ENCODE peak calls at places on chromosomes 6 and 20, in nine cellular contexts. U, S, H, B, J, Z, G, T and F are unnamed samples. For H3K27me3, the result is how much of the 10 kb centered on the place peaks cover.

GRCh38 chr6:53581161-53581560 is 36.3 kb upstream of the GCLC start:
- DNase-seq in U (no peak), S (no peak), H (no peak), B (peak), J (no peak), Z (no peak), G (no peak), T (no peak), F (no peak)

GRCh38 chr6:112085666-112086065 is 1.6 kb downstream of the TUBE1 start:
- DNase-seq in U (no peak), S (no peak), H (no peak), B (no peak), J (no peak), Z (no peak), G (no peak), T (no peak), F (no peak)

GRCh38 chr20:51428451-51429143 is 113.9 kb downstream of the NFATC2 start:
- DNase-seq in U (no peak), S (peak), H (no peak), B (no peak), J (no peak), Z (no peak), G (peak), T (no peak), F (no peak)

GRCh38 chr6:130229645-130230044 is 6.9 kb upstream of the SAMD3 start:
- DNase-seq in U (peak), S (no peak), H (no peak), B (no peak), J (no peak), Z (no peak), G (no peak), T (no peak), F (no peak)

GRCh38 chr20:17491041-17491440 is 40.1 kb downstream of the BFSP1 start:
- DNase-seq in U (no peak), S (no peak), H (no peak), B (no peak), J (no peak), Z (no peak), G (no peak), T (no peak), F (no peak)

GRCh38 chr6:74091133-74091793 is 395.3 kb downstream of the CD109 start:
- DNase-seq in U (peak), S (peak), H (no peak), B (no peak), J (no peak), Z (no peak), G (no peak), T (no peak), F (no peak)

GRCh38 chr6:113246186-113246585 is 611.0 kb upstream of the MARCKS start:
- DNase-seq in U (no peak), S (no peak), H (no peak), B (no peak), J (no peak), Z (no peak), G (no peak), T (no peak), F (no peak)

GRCh38 chr20:34180460-34181108 is 60.6 kb upstream of the ASIP start:
- DNase-seq in U (no peak), S (peak), H (no peak), B (peak), J (no peak), Z (no peak), G (no peak), T (no peak), F (no peak)

GRCh38 chr6:70842541-70842940 is 114.3 kb downstream of the B3GAT2 start:
- DNase-seq in U (no peak), S (no peak), H (no peak), B (no peak), J (no peak), Z (no peak), G (no peak), T (no peak), F (no peak)

GRCh38 chr6:54286141-54286540 is 22.1 kb upstream of the TINAG start:
- DNase-seq in U (no peak), S (no peak), H (no peak), B (no peak), J (no peak), Z (no peak), G (no peak), T (no peak), F (peak)

GRCh38 chr6:13302751-13303667 is 25.3 kb downstream of the TBC1D7 start:
- DNase-seq in U (peak), S (no peak), H (peak), B (peak), J (no peak), Z (peak), G (peak), T (peak), F (peak)

GRCh38 chr6:45415315-45415714 is 37.6 kb upstream of the SUPT3H start:
- DNase-seq in U (no peak), S (no peak), H (no peak), B (no peak), J (no peak), Z (peak), G (no peak), T (no peak), F (no peak)

GRCh38 chr6:21748343-21749063 is 155.0 kb downstream of the SOX4 start:
- DNase-seq in U (no peak), S (peak), H (no peak), B (no peak), J (no peak), Z (no peak), G (no peak), T (no peak), F (no peak)

GRCh38 chr20:18202966-18203365 is 65.3 kb downstream of the KAT14 start:
- DNase-seq in U (no peak), S (no peak), H (no peak), B (no peak), J (no peak), Z (no peak), G (no peak), T (no peak), F (no peak)

GRCh38 chr20:40291483-40291882 is 397.6 kb downstream of the MAFB start:
- DNase-seq in U (no peak), S (no peak), H (no peak), B (no peak), J (no peak), Z (no peak), G (no peak), T (no peak), F (no peak)

GRCh38 chr6:5333653-5334052 is 72.3 kb downstream of the FARS2 start:
- DNase-seq in U (no peak), S (no peak), H (no peak), B (no peak), J (no peak), Z (no peak), G (no peak), T (no peak), F (peak)

GRCh38 chr20:62117658-62118057 is 4.6 kb upstream of the LSM14B start:
- DNase-seq in U (peak), S (no peak), H (no peak), B (no peak), J (no peak), Z (no peak), G (peak), T (no peak), F (no peak)

GRCh38 chr6:81890846-81891245 is 138.4 kb upstream of the TENT5A start:
- DNase-seq in U (no peak), S (no peak), H (no peak), B (peak), J (no peak), Z (no peak), G (no peak), T (no peak), F (peak)

GRCh38 chr6:154356118-154356517 is 485 bp downstream of the IPCEF1 start:
- DNase-seq in U (no peak), S (no peak), H (no peak), B (no peak), J (no peak), Z (peak), G (no peak), T (no peak), F (no peak)

GRCh38 chr6:125307150-125307838 is 5.5 kb upstream of the HDDC2 start:
- DNase-seq in U (no peak), S (no peak), H (no peak), B (no peak), J (no peak), Z (no peak), G (no peak), T (no peak), F (no peak)

GRCh38 chr20:7196481-7196880 is 429.0 kb downstream of the BMP2 start:
- DNase-seq in U (no peak), S (no peak), H (no peak), B (peak), J (no peak), Z (no peak), G (no peak), T (no peak), F (no peak)

GRCh38 chr6:166266336-166266735 is 41.9 kb downstream of the PRR18 start:
- DNase-seq in U (no peak), S (no peak), H (no peak), B (peak), J (no peak), Z (no peak), G (no peak), T (no peak), F (no peak)

GRCh38 chr20:34720266-34720665 is 16.1 kb downstream of the TP53INP2 start:
- DNase-seq in U (no peak), S (no peak), H (no peak), B (no peak), J (no peak), Z (no peak), G (no peak), T (no peak), F (no peak)

GRCh38 chr6:35302604-35303218 is 5.1 kb downstream of the DEF6 start:
- DNase-seq in U (peak), S (peak), H (peak), B (no peak), J (no peak), Z (peak), G (peak), T (peak), F (no peak)

GRCh38 chr20:43916875-43917371 is 2.3 kb downstream of the TOX2 start:
- DNase-seq in U (no peak), S (peak), H (no peak), B (no peak), J (no peak), Z (no peak), G (no peak), T (no peak), F (no peak)

GRCh38 chr6:140768133-140768532 is 1364.6 kb upstream of the GJE1 start:
- DNase-seq in U (no peak), S (no peak), H (no peak), B (no peak), J (no peak), Z (no peak), G (no peak), T (no peak), F (no peak)

GRCh38 chr6:51025082-51025777 is 206.6 kb downstream of the TFAP2B start:
- DNase-seq in U (no peak), S (peak), H (no peak), B (peak), J (no peak), Z (no peak), G (no peak), T (no peak), F (no peak)

GRCh38 chr6:78436335-78436734 is 431.0 kb upstream of the IRAK1BP1 start:
- DNase-seq in U (no peak), S (peak), H (no peak), B (no peak), J (peak), Z (no peak), G (no peak), T (no peak), F (no peak)

GRCh38 chr6:150741633-150742200 is 123.8 kb upstream of the MTHFD1L start:
- DNase-seq in U (peak), S (peak), H (no peak), B (no peak), J (no peak), Z (no peak), G (no peak), T (no peak), F (no peak)

GRCh38 chr20:25046181-25046641 is 11.7 kb downstream of the ACSS1 start:
- DNase-seq in U (no peak), S (no peak), H (no peak), B (no peak), J (no peak), Z (no peak), G (peak), T (peak), F (no peak)

GRCh38 chr6:117448732-117449131 is 23.0 kb upstream of the ROS1 start:
- DNase-seq in U (no peak), S (no peak), H (no peak), B (peak), J (no peak), Z (no peak), G (no peak), T (no peak), F (peak)

GRCh38 chr6:10310826-10311225 is 104.0 kb downstream of the TFAP2A start:
- DNase-seq in U (no peak), S (no peak), H (no peak), B (no peak), J (no peak), Z (no peak), G (no peak), T (no peak), F (no peak)

GRCh38 chr6:149032599-149033405 is 284.7 kb upstream of the TAB2 start:
- DNase-seq in U (peak), S (no peak), H (no peak), B (no peak), J (no peak), Z (no peak), G (no peak), T (no peak), F (peak)

GRCh38 chr6:56727097-56727845 is 84.6 kb upstream of the DST start:
- DNase-seq in U (no peak), S (peak), H (no peak), B (no peak), J (no peak), Z (no peak), G (no peak), T (no peak), F (no peak)

GRCh38 chr20:58692579-58693225 is at the start of gene NPEPL1:
- DNase-seq in U (peak), S (peak), H (peak), B (peak), J (no peak), Z (peak), G (peak), T (peak), F (no peak)

GRCh38 chr20:1214838-1215261 is 11.0 kb upstream of the RAD21L1 start:
- DNase-seq in U (no peak), S (no peak), H (no peak), B (no peak), J (no peak), Z (no peak), G (no peak), T (no peak), F (no peak)

GRCh38 chr6:24543683-24544082 is 48.9 kb downstream of the ALDH5A1 start:
- DNase-seq in U (no peak), S (no peak), H (no peak), B (no peak), J (peak), Z (no peak), G (no peak), T (no peak), F (no peak)
- H3K4me3 ChIP-seq in U (no peak), S (no peak), H (no peak), B (no peak), J (no peak), Z (no peak), G (no peak), T (no peak), F (no peak)

GRCh38 chr6:137031122-137031521 is 13.6 kb downstream of the IL20RA start:
- DNase-seq in U (no peak), S (no peak), H (no peak), B (no peak), J (no peak), Z (no peak), G (no peak), T (no peak), F (no peak)

GRCh38 chr6:137020771-137021170 is 24.0 kb downstream of the IL20RA start:
- DNase-seq in U (no peak), S (no peak), H (no peak), B (no peak), J (no peak), Z (no peak), G (no peak), T (no peak), F (no peak)

GRCh38 chr6:137028912-137029311 is 15.9 kb downstream of the IL20RA start:
- DNase-seq in U (no peak), S (no peak), H (no peak), B (no peak), J (no peak), Z (no peak), G (no peak), T (no peak), F (no peak)

GRCh38 chr6:137024172-137024990 is 20.4 kb downstream of the IL20RA start:
- DNase-seq in U (no peak), S (no peak), H (no peak), B (no peak), J (no peak), Z (no peak), G (no peak), T (no peak), F (no peak)

GRCh38 chr6:137025786-137026730 is 18.7 kb downstream of the IL20RA start:
- DNase-seq in U (peak), S (no peak), H (no peak), B (peak), J (no peak), Z (no peak), G (no peak), T (no peak), F (no peak)
- H3K27me3 ChIP-seq in U (under half), S (under half), H (under half), B (under half), J (under half), Z (half or more), G (under half), T (under half), F (under half)

GRCh38 chr20:37914367-37914671 is 11.4 kb downstream of the VSTM2L start:
- DNase-seq in U (no peak), S (no peak), H (no peak), B (no peak), J (no peak), Z (no peak), G (no peak), T (no peak), F (no peak)

GRCh38 chr20:37913563-37914366 is 10.8 kb downstream of the VSTM2L start:
- DNase-seq in U (no peak), S (peak), H (no peak), B (no peak), J (peak), Z (no peak), G (no peak), T (no peak), F (no peak)

GRCh38 chr20:37915800-37916570 is 13.1 kb downstream of the VSTM2L start:
- DNase-seq in U (no peak), S (peak), H (no peak), B (no peak), J (peak), Z (no peak), G (no peak), T (no peak), F (no peak)

GRCh38 chr20:37915434-37915787 is 12.5 kb downstream of the VSTM2L start:
- DNase-seq in U (no peak), S (peak), H (no peak), B (no peak), J (no peak), Z (no peak), G (no peak), T (no peak), F (no peak)

GRCh38 chr20:37914672-37915433 is 11.9 kb downstream of the VSTM2L start:
- DNase-seq in U (peak), S (peak), H (no peak), B (no peak), J (peak), Z (no peak), G (no peak), T (no peak), F (no peak)
- H3K4me3 ChIP-seq in U (no peak), S (peak), H (no peak), B (no peak), J (peak), Z (no peak), G (no peak), T (peak), F (no peak)

GRCh38 chr6:2556761-2557160 is 194.0 kb downstream of the MYLK4 start:
- DNase-seq in U (no peak), S (no peak), H (no peak), B (no peak), J (no peak), Z (no peak), G (no peak), T (no peak), F (no peak)
- H3K27me3 ChIP-seq in U (under half), S (under half), H (under half), B (under half), J (under half), Z (under half), G (under half), T (under half), F (under half)

GRCh38 chr6:17280138-17280537 is 1.0 kb upstream of the RBM24 start:
- DNase-seq in U (no peak), S (no peak), H (no peak), B (no peak), J (no peak), Z (no peak), G (no peak), T (no peak), F (no peak)
- H3K4me3 ChIP-seq in U (no peak), S (peak), H (no peak), B (no peak), J (no peak), Z (no peak), G (peak), T (no peak), F (peak)

GRCh38 chr6:33905081-33905609 is 101.3 kb upstream of the MLN start:
- DNase-seq in U (peak), S (no peak), H (no peak), B (no peak), J (no peak), Z (no peak), G (no peak), T (peak), F (no peak)
- H3K27me3 ChIP-seq in U (under half), S (under half), H (under half), B (under half), J (under half), Z (under half), G (under half), T (under half), F (under half)

GRCh38 chr6:44221961-44222335 is 1.4 kb upstream of the SLC29A1 start:
- DNase-seq in U (no peak), S (no peak), H (no peak), B (no peak), J (no peak), Z (no peak), G (no peak), T (no peak), F (no peak)
- H3K4me3 ChIP-seq in U (no peak), S (no peak), H (no peak), B (no peak), J (peak), Z (no peak), G (no peak), T (peak), F (no peak)

GRCh38 chr6:159056432-159056831 is 11.6 kb upstream of the TAGAP start:
- DNase-seq in U (no peak), S (no peak), H (no peak), B (no peak), J (no peak), Z (no peak), G (no peak), T (no peak), F (no peak)

GRCh38 chr6:159053781-159054398 is 9.1 kb upstream of the TAGAP start:
- DNase-seq in U (no peak), S (no peak), H (no peak), B (no peak), J (no peak), Z (peak), G (no peak), T (no peak), F (no peak)

GRCh38 chr6:159056003-159056402 is 11.2 kb upstream of the TAGAP start:
- DNase-seq in U (no peak), S (no peak), H (no peak), B (no peak), J (no peak), Z (peak), G (no peak), T (no peak), F (no peak)

GRCh38 chr6:159056941-159057340 is 12.2 kb upstream of the TAGAP start:
- DNase-seq in U (no peak), S (no peak), H (no peak), B (no peak), J (no peak), Z (no peak), G (no peak), T (no peak), F (no peak)

DNA sequence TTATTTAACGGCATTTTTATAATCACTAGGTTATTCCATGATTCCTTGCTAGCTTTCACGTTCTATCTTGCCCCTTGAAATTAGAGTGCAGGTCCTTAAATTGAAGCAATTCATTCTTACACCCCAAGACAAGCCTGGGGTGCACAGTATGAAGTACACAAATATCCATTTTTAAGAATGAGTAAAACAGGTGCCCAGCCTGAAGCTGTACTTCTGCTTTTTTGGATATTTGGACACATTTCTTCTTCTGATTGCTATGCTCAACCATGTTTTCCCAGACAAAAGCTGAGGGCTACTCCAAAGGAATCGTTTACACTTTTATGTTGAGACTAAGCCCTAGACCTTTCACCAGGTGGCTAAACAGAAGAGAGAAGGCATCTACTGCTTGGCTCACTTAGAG is 7.9 kb upstream of the TAGAP start:
- DNase-seq in U (no peak), S (no peak), H (no peak), B (no peak), J (no peak), Z (peak), G (no peak), T (no peak), F (no peak)
- H3K27me3 ChIP-seq in U (under half), S (under half), H (under half), B (under half), J (half or more), Z (under half), G (under half), T (under half), F (under half)

GRCh38 chr6:96809119-96809518 is 28.2 kb downstream of the GPR63 start:
- DNase-seq in U (no peak), S (no peak), H (no peak), B (no peak), J (no peak), Z (no peak), G (no peak), T (no peak), F (no peak)
- H3K4me3 ChIP-seq in U (no peak), S (no peak), H (no peak), B (no peak), J (no peak), Z (no peak), G (no peak), T (no peak), F (no peak)

GRCh38 chr20:46286977-46287376 is 21.3 kb downstream of the CDH22 start:
- DNase-seq in U (no peak), S (no peak), H (no peak), B (no peak), J (no peak), Z (no peak), G (no peak), T (no peak), F (no peak)
- H3K27me3 ChIP-seq in U (under half), S (under half), H (under half), B (under half), J (under half), Z (under half), G (under half), T (under half), F (under half)